ENCODE peak calls at places on chromosomes 16 and 17, in nine cellular contexts. R is iPS DF 6.9, B is body of pancreas, W is ascending aorta, O is sigmoid colon, I is small intestine, S is SJSA1, T is fibroblast of lung, A is tibial artery. H is an unnamed sample. For H3K4me1 and H3K36me3, the result is how much of the 10 kb centered on the place peaks cover.

GRCh38 chr17:68446626-68447041 is 10.7 kb downstream of the WIPI1 start:
- DNase-seq in R (no peak), B (no peak), W (no peak), O (no peak), I (no peak), S (no peak), T (no peak), A (peak), H (no peak)

GRCh38 chr17:49334744-49335512 is 27.1 kb downstream of the ZNF652 start:
- DNase-seq in R (no peak), B (no peak), W (no peak), O (no peak), I (no peak), S (peak), T (peak), A (no peak), H (no peak)

GRCh38 chr17:82884923-82885322 is 45.1 kb upstream of the ZNF750 start:
- DNase-seq in R (no peak), B (no peak), W (no peak), O (no peak), I (peak), S (no peak), T (no peak), A (no peak), H (no peak)

GRCh38 chr16:89352091-89352681 is 134.7 kb downstream of the ZNF778 start:
- DNase-seq in R (no peak), B (no peak), W (no peak), O (no peak), I (no peak), S (no peak), T (no peak), A (no peak), H (no peak)

GRCh38 chr17:67568961-67569360 is 148.8 kb upstream of the NOL11 start:
- DNase-seq in R (no peak), B (no peak), W (no peak), O (peak), I (no peak), S (no peak), T (no peak), A (no peak), H (no peak)

GRCh38 chr17:27295945-27296344 is 2.0 kb downstream of the WSB1 start:
- DNase-seq in R (no peak), B (no peak), W (no peak), O (no peak), I (peak), S (peak), T (no peak), A (no peak), H (no peak)

GRCh38 chr17:42387221-42387657 is 1.0 kb downstream of the STAT3 start:
- DNase-seq in R (no peak), B (no peak), W (peak), O (peak), I (peak), S (no peak), T (peak), A (no peak), H (no peak)

GRCh38 chr16:89042711-89043551 is 50.7 kb upstream of the ACSF3 start:
- DNase-seq in R (no peak), B (no peak), W (no peak), O (no peak), I (no peak), S (no peak), T (no peak), A (no peak), H (no peak)

GRCh38 chr17:78873519-78874340 is 29.3 kb downstream of the CEP295NL start:
- DNase-seq in R (no peak), B (peak), W (no peak), O (no peak), I (no peak), S (no peak), T (peak), A (no peak), H (peak)

GRCh38 chr17:63476857-63477470 is at the start of gene ACE:
- DNase-seq in R (no peak), B (peak), W (no peak), O (no peak), I (peak), S (no peak), T (no peak), A (no peak), H (no peak)

GRCh38 chr16:89473791-89474414 is 16.5 kb downstream of the ANKRD11 start:
- DNase-seq in R (no peak), B (no peak), W (no peak), O (no peak), I (peak), S (no peak), T (peak), A (no peak), H (peak)

GRCh38 chr16:20385844-20386832 is 18.4 kb downstream of the PDILT start:
- DNase-seq in R (peak), B (peak), W (peak), O (peak), I (peak), S (peak), T (peak), A (peak), H (peak)

GRCh38 chr17:61403846-61404701 is 4.4 kb downstream of the TBX2 start:
- DNase-seq in R (no peak), B (no peak), W (no peak), O (peak), I (no peak), S (no peak), T (peak), A (peak), H (no peak)

GRCh38 chr16:86761117-86761971 is 183.0 kb downstream of the FOXL1 start:
- DNase-seq in R (peak), B (peak), W (peak), O (no peak), I (peak), S (peak), T (peak), A (peak), H (peak)

GRCh38 chr16:73846292-73846849 is 450.2 kb upstream of the PSMD7 start:
- DNase-seq in R (peak), B (no peak), W (no peak), O (no peak), I (no peak), S (no peak), T (peak), A (no peak), H (no peak)

GRCh38 chr17:81996232-81996756 is 18.9 kb downstream of the ASPSCR1 start:
- DNase-seq in R (no peak), B (no peak), W (no peak), O (no peak), I (no peak), S (no peak), T (no peak), A (peak), H (no peak)

GRCh38 chr17:80992077-80992947 is 671 bp downstream of the CHMP6 start:
- DNase-seq in R (no peak), B (peak), W (no peak), O (no peak), I (no peak), S (no peak), T (no peak), A (no peak), H (no peak)
- H3K4me1 ChIP-seq in R (under half), B (under half), W (under half), O (half or more), I (under half), S (under half), T (under half), A (under half), H (under half)

GRCh38 chr16:56417138-56417537 is 8.2 kb downstream of the AMFR start:
- DNase-seq in R (no peak), B (no peak), W (no peak), O (no peak), I (no peak), S (no peak), T (no peak), A (no peak), H (no peak)
- H3K36me3 ChIP-seq in R (under half), B (under half), W (under half), O (under half), I (under half), S (under half), T (under half), A (under half), H (under half)

GRCh38 chr17:1171953-1172352 is 7.8 kb downstream of the ABR start:
- DNase-seq in R (no peak), B (no peak), W (no peak), O (no peak), I (no peak), S (no peak), T (no peak), A (no peak), H (no peak)
- H3K4me1 ChIP-seq in R (under half), B (under half), W (under half), O (under half), I (under half), S (under half), T (under half), A (under half), H (under half)

DNA sequence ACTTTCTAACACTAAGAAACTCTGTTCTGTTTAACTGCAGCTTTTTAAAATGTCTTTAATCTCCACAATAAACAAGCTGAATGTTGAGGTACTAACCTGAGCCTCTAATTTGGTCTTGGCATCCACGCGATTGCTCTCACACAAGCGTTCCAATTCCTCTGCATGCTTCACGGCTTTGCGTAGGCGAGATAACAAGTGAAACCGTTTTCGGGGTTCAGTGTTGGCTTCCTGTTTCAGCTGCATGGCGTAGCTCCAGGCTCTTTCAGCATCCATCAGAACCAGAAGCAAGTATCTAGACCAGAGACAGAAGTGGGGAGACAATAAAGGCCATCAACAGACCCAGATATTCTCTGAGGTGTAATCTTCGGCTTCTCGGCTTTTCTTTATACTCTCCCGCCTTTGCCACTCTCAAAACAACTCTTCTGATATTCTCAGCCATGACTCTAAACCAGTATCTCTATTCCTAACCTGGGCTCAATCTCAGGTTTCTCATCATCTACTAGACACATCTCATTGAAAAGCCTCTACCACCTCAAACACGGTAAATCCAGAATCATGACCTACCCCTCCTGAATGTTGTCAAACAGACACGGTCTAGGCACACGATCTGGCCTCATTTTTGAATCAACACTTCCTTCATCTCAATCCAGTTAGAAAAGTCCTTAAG is 8.3 kb downstream of the SRP68 start:
- DNase-seq in R (no peak), B (no peak), W (no peak), O (no peak), I (no peak), S (no peak), T (no peak), A (no peak), H (no peak)
- H3K36me3 ChIP-seq in R (under half), B (half or more), W (half or more), O (half or more), I (under half), S (half or more), T (under half), A (half or more), H (under half)

GRCh38 chr17:40487371-40488020 is 13.9 kb downstream of the TNS4 start:
- DNase-seq in R (no peak), B (no peak), W (no peak), O (no peak), I (no peak), S (no peak), T (peak), A (no peak), H (no peak)
- H3K4me1 ChIP-seq in R (under half), B (under half), W (under half), O (half or more), I (under half), S (under half), T (under half), A (under half), H (half or more)

DNA sequence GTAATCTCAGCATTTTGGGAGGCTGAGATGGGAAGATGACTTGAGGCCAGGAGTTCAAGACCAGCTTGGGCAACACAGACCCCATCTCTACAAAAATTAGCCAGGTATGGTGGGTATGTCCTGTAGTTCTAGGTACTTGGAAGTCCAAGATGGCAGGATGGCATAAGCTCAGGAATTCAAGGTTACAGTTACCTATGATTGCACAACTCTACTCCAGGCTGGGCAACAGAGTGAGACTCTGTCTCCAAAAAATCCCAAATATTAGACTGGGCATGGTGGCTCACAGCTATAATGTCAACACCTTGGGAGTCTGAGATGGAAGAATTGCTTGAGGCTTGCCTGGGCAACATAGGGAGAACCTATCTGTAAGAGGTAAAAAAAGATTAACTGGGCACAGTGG is 63.4 kb downstream of the CRLF3 start:
- DNase-seq in R (no peak), B (no peak), W (no peak), O (no peak), I (no peak), S (no peak), T (no peak), A (no peak), H (no peak)
- H3K36me3 ChIP-seq in R (under half), B (under half), W (under half), O (under half), I (under half), S (under half), T (under half), A (under half), H (under half)

DNA sequence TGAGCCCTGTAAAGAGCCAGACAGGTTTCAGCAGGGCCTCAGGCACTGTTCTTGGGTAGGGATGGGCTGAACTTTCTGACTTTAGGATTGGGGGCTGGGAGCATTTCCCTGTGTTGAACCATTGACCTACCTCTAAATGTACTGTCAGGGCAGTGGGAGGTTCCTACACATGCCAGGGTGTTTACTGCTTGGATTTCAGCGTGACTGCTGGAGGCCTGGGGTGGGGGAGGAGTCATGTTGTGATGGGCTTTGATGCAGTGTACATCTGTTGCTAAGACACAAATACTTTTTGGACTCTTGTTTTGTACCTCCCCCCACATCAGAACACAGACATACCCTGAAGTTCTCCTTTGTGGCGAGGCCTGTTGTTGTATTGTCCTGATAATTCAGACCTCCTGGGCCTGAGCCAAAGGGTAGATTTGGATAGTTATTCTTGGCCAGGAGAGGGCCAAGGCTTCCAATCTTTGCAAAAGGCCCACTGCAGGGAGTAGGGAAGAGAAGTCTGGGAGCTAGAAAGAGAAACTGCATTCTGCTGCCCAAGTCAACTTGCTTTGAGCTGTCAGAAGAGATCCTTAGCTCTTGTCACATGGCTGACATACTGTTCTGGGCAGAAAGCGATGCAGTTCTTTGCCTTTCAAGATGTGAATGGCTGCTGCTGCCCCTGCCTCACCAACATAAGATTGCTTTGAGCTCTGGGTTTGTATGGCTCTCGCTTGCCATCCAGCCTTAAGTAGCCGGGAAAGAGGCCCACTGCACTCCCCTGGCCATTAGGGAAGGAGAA is 3.7 kb downstream of the NFE2L1 start:
- DNase-seq in R (no peak), B (peak), W (peak), O (peak), I (peak), S (peak), T (peak), A (peak), H (peak)
- H3K4me1 ChIP-seq in R (under half), B (half or more), W (half or more), O (half or more), I (under half), S (half or more), T (under half), A (under half), H (half or more)

GRCh38 chr17:30482555-30482954 is 5.3 kb downstream of the GOSR1 start:
- DNase-seq in R (no peak), B (no peak), W (no peak), O (no peak), I (no peak), S (no peak), T (no peak), A (no peak), H (no peak)
- H3K36me3 ChIP-seq in R (under half), B (under half), W (under half), O (under half), I (under half), S (half or more), T (under half), A (half or more), H (half or more)

H was measured in PC-9.